ENCODE peak calls at places on chromosomes 4 and X, in four cellular contexts. R is K562, H is HepG2, I is GM12878. Y is an unnamed sample.

GRCh38 chrX:22526339-22526738 is 253.6 kb downstream of the CBLL2 start:
- DNase-seq in R (no peak), H (no peak), I (peak; percentile 71), Y (no peak)

GRCh38 chrX:103396660-103397059 is 20.3 kb downstream of the BEX3 start:
- DNase-seq in H (no peak), I (no peak), R (no peak), Y (no peak)

GRCh38 chr4:137905930-137906329 is 336.2 kb downstream of the SLC7A11 start:
- DNase-seq in I (no peak), H (no peak), R (no peak), Y (no peak)

GRCh38 chr4:121070696-121071639 is 1.4 kb downstream of the NDNF start:
- DNase-seq in H (no peak), R (no peak), I (no peak), Y (peak; percentile 55)

GRCh38 chr4:158446106-158446505 is 75.6 kb upstream of the RXFP1 start:
- DNase-seq in I (no peak), R (no peak), H (no peak), Y (no peak)

GRCh38 chr4:42328978-42329377 is 68.3 kb upstream of the SHISA3 start:
- DNase-seq in I (no peak), R (no peak), H (no peak), Y (no peak)

GRCh38 chr4:4541040-4541631 is 712 bp downstream of the STX18 start:
- DNase-seq in I (peak; percentile 36), R (peak; percentile 21), H (peak; percentile 60), Y (peak; percentile 28)

GRCh38 chr4:103011378-103012025 is 8.0 kb downstream of the SLC9B1 start:
- DNase-seq in R (peak; percentile 20), I (no peak), H (no peak), Y (no peak)

GRCh38 chr4:7788687-7789425 is 150.8 kb downstream of the AFAP1 start:
- DNase-seq in H (no peak), I (no peak), R (no peak), Y (no peak)

GRCh38 chr4:2059726-2060577 is 825 bp downstream of the NAT8L start:
- DNase-seq in I (no peak), R (peak; percentile 59), H (no peak), Y (peak; percentile 55)

GRCh38 chrX:39969826-39970569 is 127.8 kb downstream of the BCOR start:
- DNase-seq in H (no peak), R (no peak), I (no peak), Y (no peak)

GRCh38 chrX:38260231-38260630 is 39.6 kb upstream of the SRPX start:
- DNase-seq in H (peak; percentile 25), I (no peak), R (peak; percentile 6), Y (peak; percentile 68)

GRCh38 chrX:57772637-57773036 is 92.6 kb upstream of the NLRP2B start:
- DNase-seq in H (no peak), R (no peak), I (no peak), Y (peak; percentile 4)

GRCh38 chrX:57906790-57907189 is 3.5 kb downstream of the ZXDA start:
- DNase-seq in H (no peak), I (no peak), R (no peak), Y (no peak)

GRCh38 chr4:2047781-2048581 is 11.1 kb upstream of the NAT8L start:
- DNase-seq in I (no peak), H (no peak), R (no peak), Y (no peak)

GRCh38 chrX:138847930-138848329 is 136.4 kb upstream of the FGF13 start:
- DNase-seq in R (no peak), H (no peak), I (no peak), Y (no peak)

GRCh38 chr4:141563721-141564120 is 72.7 kb upstream of the IL15 start:
- DNase-seq in I (no peak), R (no peak), H (no peak), Y (no peak)

GRCh38 chr4:133450813-133451212 is 301.7 kb downstream of the PCDH10 start:
- DNase-seq in I (no peak), R (no peak), H (no peak), Y (no peak)

GRCh38 chrX:31609130-31609529 is 537.3 kb upstream of the FTHL17 start:
- DNase-seq in I (no peak), R (no peak), H (no peak), Y (no peak)

GRCh38 chr4:172042714-172043114 is 229.5 kb downstream of the GALNTL6 start:
- DNase-seq in H (peak; percentile 7), R (peak; percentile 6), I (no peak), Y (peak; percentile 15)

GRCh38 chr4:139416073-139416673 is 37.7 kb upstream of the RAB33B start:
- DNase-seq in H (peak; percentile 28), I (no peak), R (peak; percentile 38), Y (peak; percentile 39)

GRCh38 chrX:12844319-12844718 is 22.6 kb upstream of the TLR7 start:
- DNase-seq in H (peak; percentile 31), R (no peak), I (peak; percentile 46), Y (no peak)

GRCh38 chrX:12843061-12843667 is 23.7 kb upstream of the TLR7 start:
- DNase-seq in R (no peak), H (no peak), I (peak; percentile 15), Y (no peak)

GRCh38 chrX:12843668-12844279 is 23.1 kb upstream of the TLR7 start:
- DNase-seq in I (peak; percentile 85), R (no peak), H (peak; percentile 95), Y (no peak)
- TF ChIP-seq TARDBP in I (no peak), R (no peak), H (no peak), Y (no peak)

GRCh38 chrX:151151668-151152267 is 24.6 kb upstream of the GPR50 start:
- DNase-seq in H (peak; percentile 14), R (peak; percentile 55), I (no peak), Y (peak; percentile 66)
- TF ChIP-seq TARDBP in H (no peak), R (no peak), I (no peak), Y (no peak)

GRCh38 chr4:116811730-116812129 is 273.6 kb downstream of the TRAM1L1 start:
- DNase-seq in H (no peak), R (no peak), I (no peak), Y (no peak)
- TF ChIP-seq TARDBP in H (no peak), R (no peak), I (no peak), Y (no peak)

DNA sequence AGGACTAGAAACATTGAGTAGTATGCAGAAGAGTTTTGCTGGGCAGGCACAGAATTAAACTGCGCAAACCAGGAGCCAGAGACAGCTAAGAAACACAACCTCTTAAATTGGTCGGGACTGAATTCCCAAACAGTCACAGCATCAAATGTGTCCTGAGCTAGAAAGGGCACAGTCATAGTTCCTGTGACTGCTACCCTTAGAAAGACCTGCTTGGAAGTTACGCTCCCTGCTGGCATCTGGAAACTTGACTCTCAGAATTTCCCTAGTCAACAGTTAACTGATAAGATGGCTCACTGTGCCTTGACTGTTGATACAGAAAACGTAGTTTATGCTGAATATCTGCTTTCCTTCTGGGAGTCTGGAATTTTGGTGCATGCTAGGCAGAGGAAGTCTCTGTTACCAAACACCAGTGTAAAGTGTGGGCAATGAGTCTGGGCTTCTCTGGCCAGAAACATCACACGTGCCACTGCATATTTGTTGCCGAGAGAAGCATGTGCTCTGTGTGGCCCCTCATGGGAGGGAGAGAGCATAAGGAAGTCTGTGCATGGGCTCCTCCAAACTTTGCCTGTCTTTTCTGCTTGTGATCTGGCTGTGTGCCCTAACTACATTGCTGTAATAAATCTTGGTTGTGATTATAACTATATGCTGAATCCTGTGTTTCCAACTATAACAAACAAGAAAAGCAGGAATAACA is 11.6 kb upstream of the EOLA2 start:
- DNase-seq in H (no peak), R (no peak), I (no peak), Y (no peak)
- TF ChIP-seq TARDBP in H (no peak), R (no peak), I (no peak), Y (no peak)

GRCh38 chr4:86497131-86497530 is 97.0 kb upstream of the PTPN13 start:
- DNase-seq in I (peak; percentile 16), R (no peak), H (no peak), Y (no peak)

GRCh38 chr4:86497980-86498379 is 96.1 kb upstream of the PTPN13 start:
- DNase-seq in I (no peak), R (no peak), H (no peak), Y (no peak)

GRCh38 chr4:86498560-86499166 is 95.5 kb upstream of the PTPN13 start:
- DNase-seq in R (peak; percentile 52), I (no peak), H (peak; percentile 7), Y (peak; percentile 43)

GRCh38 chr4:86493460-86493859 is 100.7 kb upstream of the PTPN13 start:
- DNase-seq in I (no peak), R (no peak), H (no peak), Y (no peak)

DNA sequence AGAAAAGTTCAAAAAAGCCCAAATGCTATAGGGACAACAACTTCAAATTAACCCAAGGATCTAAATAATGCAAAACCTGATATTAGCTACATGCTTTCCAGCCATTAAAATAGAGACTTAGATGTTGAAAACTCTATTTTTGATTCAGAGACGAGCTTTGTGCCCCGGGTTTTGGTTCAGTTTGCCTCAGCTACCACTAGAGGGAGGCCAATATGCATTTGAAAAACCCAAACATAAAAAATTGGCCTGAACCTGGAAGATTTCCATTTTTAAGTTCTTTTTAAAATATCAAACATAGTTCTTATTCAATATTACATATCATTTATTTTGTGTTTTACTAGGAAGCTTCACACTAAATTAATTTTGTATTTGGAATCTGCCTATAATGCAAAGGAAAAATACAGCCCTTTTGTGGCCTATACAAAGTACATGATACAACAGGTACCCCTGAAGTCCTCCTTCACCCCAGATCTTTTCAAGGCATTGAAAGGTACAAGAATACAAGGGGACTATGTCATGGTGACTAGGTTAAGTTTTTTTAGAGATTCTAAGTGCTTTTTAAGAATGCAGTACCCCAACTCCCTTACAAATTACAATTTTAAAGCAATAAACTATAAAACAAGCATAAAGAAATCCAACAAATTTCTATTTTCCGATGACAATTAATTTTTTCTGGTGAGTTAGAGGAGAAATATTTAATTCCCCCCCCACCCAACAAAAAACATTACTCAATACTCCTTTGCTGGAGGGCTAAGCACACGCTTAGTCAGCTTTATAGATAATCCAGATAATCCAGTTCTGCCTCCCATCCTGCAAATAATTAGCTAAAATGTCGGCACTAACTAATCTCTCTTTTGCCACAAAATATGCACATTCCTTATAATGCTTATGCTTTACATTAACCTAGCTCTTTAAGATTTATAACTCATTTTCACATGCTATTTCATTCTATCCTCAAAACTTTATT is 97.7 kb upstream of the PTPN13 start:
- DNase-seq in H (no peak), I (no peak), R (peak; percentile 56), Y (peak; percentile 49)
- TF ChIP-seq TARDBP in H (no peak), I (no peak), R (no peak), Y (no peak)

GRCh38 chr4:152663203-152664066 is 16.4 kb downstream of the TMEM154 start:
- DNase-seq in H (no peak), I (peak; percentile 75), R (no peak), Y (no peak)

GRCh38 chr4:152668338-152668964 is 11.3 kb downstream of the TMEM154 start:
- DNase-seq in R (no peak), H (no peak), I (no peak), Y (no peak)

GRCh38 chr4:152667781-152668180 is 12.0 kb downstream of the TMEM154 start:
- DNase-seq in R (no peak), H (no peak), I (no peak), Y (no peak)

GRCh38 chr4:152665691-152666410 is 13.9 kb downstream of the TMEM154 start:
- DNase-seq in I (no peak), H (no peak), R (no peak), Y (no peak)

GRCh38 chr4:152666946-152667345 is 12.9 kb downstream of the TMEM154 start:
- DNase-seq in I (no peak), R (no peak), H (no peak), Y (no peak)
- TF ChIP-seq TARDBP in I (no peak), R (no peak), H (no peak), Y (no peak)